ENCODE peak calls at places on chromosomes 11 and 22, in six cellular contexts. F is cardiac muscle cell, O is NCI-H2107, B is M059J, R is aorta, A is AG04450. S is an unnamed sample.

GRCh38 chr11:95984035-95984434 is 60.1 kb upstream of the MTMR2 start:
- DNase-seq in A (no peak), O (no peak), F (no peak), R (no peak), B (no peak), S (no peak)

GRCh38 chr22:44664149-44664548 is 37.9 kb upstream of the PRR5 start:
- DNase-seq in B (no peak), F (peak), R (peak), A (no peak), O (no peak), S (no peak)

GRCh38 chr22:40436460-40437431 is 66.4 kb downstream of the SGSM3 start:
- DNase-seq in O (peak), F (peak), B (peak), A (peak), R (no peak), S (no peak)

GRCh38 chr11:115758011-115758410 is 253.8 kb upstream of the CADM1 start:
- DNase-seq in A (no peak), F (no peak), O (no peak), B (no peak), R (no peak), S (no peak)

GRCh38 chr11:70174846-70175764 is 28.0 kb upstream of the FADD start:
- DNase-seq in F (no peak), B (no peak), A (no peak), R (no peak), O (no peak), S (no peak)

GRCh38 chr11:35304393-35304790 is 115.0 kb downstream of the SLC1A2 start:
- DNase-seq in O (no peak), B (peak), F (peak), A (no peak), R (no peak), S (no peak)

GRCh38 chr11:1779806-1780699 is 16.3 kb upstream of the CTSD start:
- DNase-seq in B (no peak), A (no peak), R (no peak), F (no peak), O (no peak), S (no peak)

GRCh38 chr11:110349109-110349996 is 52.9 kb upstream of the RDX start:
- DNase-seq in A (no peak), F (peak), O (no peak), B (peak), R (no peak), S (no peak)

GRCh38 chr11:73372371-73372993 is 3.7 kb upstream of the RELT start:
- DNase-seq in F (no peak), R (no peak), A (no peak), B (peak), O (no peak), S (no peak)

GRCh38 chr11:60005360-60005759 is 11.6 kb upstream of the OOSP4B start:
- DNase-seq in R (no peak), F (no peak), B (peak), A (no peak), O (no peak), S (no peak)

GRCh38 chr22:32444068-32444467 is 20.2 kb downstream of the BPIFC start:
- DNase-seq in A (no peak), B (peak), O (no peak), F (peak), R (no peak), S (no peak)